ENCODE peak calls at places on chromosomes 7 and 10, in five cellular contexts. S, C, V, W and A are unnamed samples. For H3K27me3, the result is how much of the 10 kb centered on the place peaks cover.

GRCh38 chr7:6158424-6159096 is 113.9 kb downstream of the CYTH3 start:
- DNase-seq in S (no peak), C (no peak), V (no peak), W (no peak), A (no peak)

GRCh38 chr7:47939425-47940036 is 8.7 kb downstream of the PKD1L1 start:
- DNase-seq in S (no peak), C (no peak), V (no peak), W (no peak), A (no peak)

GRCh38 chr7:22597845-22598244 is 97.9 kb upstream of the STEAP1B start:
- DNase-seq in S (no peak), C (no peak), V (no peak), W (no peak), A (no peak)

GRCh38 chr7:127799535-127800305 is 147.7 kb downstream of the SND1 start:
- DNase-seq in S (no peak), C (no peak), V (no peak), W (no peak), A (no peak)

GRCh38 chr7:128869944-128870285 is 7.3 kb downstream of the ATP6V1F start:
- DNase-seq in S (no peak), C (peak), V (peak), W (no peak), A (no peak)

GRCh38 chr7:105703207-105703930 is 122.1 kb upstream of the EFCAB10 start:
- DNase-seq in S (no peak), C (no peak), V (no peak), W (no peak), A (no peak)

GRCh38 chr7:120402368-120402767 is 129.4 kb downstream of the KCND2 start:
- DNase-seq in S (peak), C (no peak), V (no peak), W (no peak), A (no peak)

GRCh38 chr7:100600222-100601038 is 1.7 kb upstream of the PCOLCE start:
- DNase-seq in S (no peak), C (no peak), V (no peak), W (no peak), A (no peak)

GRCh38 chr7:116572036-116572435 is 47.2 kb downstream of the CAV1 start:
- DNase-seq in S (no peak), C (no peak), V (no peak), W (no peak), A (no peak)

GRCh38 chr10:129916506-129916995 is 47.5 kb downstream of the EBF3 start:
- DNase-seq in S (no peak), C (no peak), V (no peak), W (peak), A (no peak)

GRCh38 chr10:73853196-73853595 is 21.2 kb downstream of the CAMK2G start:
- DNase-seq in S (no peak), C (no peak), V (no peak), W (no peak), A (no peak)

GRCh38 chr7:39353615-39354376 is 212.4 kb upstream of the YAE1 start:
- DNase-seq in S (no peak), C (peak), V (no peak), W (peak), A (no peak)

GRCh38 chr7:42931447-42931833 is 534 bp downstream of the PSMA2 start:
- DNase-seq in S (peak), C (no peak), V (no peak), W (no peak), A (peak)

GRCh38 chr10:68900427-68901105 is 549 bp upstream of the DDX50 start:
- DNase-seq in S (no peak), C (peak), V (no peak), W (peak), A (no peak)

DNA sequence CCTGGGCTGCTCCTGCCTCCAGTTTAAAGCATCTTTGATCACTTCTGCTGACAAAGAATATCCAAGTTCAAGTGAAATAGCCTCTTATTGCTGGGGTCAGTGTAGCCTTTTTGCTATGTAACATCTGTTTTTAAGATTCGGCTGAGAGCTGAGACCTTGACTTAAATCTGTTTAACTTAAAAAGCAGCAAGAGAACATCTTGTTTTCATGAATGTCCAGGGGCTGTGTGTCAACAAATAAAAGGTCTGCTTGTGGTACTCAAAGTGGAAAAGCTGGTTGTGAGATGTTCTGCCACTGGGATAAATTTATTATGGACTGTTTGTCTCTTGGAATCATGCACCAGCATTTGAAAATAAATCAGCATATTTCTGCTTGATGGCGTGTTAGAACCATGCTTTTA is 73.2 kb downstream of the CALD1 start:
- DNase-seq in S (no peak), C (no peak), V (no peak), W (no peak), A (no peak)
- H3K27ac ChIP-seq in S (no peak), C (no peak), V (no peak), W (peak), A (no peak)

GRCh38 chr10:44009891-44010290 is 361.2 kb upstream of the ZNF32 start:
- DNase-seq in S (no peak), C (no peak), V (no peak), W (no peak), A (no peak)
- H3K27me3 ChIP-seq in S (under half), C (under half), V (under half), W (under half), A (under half)

DNA sequence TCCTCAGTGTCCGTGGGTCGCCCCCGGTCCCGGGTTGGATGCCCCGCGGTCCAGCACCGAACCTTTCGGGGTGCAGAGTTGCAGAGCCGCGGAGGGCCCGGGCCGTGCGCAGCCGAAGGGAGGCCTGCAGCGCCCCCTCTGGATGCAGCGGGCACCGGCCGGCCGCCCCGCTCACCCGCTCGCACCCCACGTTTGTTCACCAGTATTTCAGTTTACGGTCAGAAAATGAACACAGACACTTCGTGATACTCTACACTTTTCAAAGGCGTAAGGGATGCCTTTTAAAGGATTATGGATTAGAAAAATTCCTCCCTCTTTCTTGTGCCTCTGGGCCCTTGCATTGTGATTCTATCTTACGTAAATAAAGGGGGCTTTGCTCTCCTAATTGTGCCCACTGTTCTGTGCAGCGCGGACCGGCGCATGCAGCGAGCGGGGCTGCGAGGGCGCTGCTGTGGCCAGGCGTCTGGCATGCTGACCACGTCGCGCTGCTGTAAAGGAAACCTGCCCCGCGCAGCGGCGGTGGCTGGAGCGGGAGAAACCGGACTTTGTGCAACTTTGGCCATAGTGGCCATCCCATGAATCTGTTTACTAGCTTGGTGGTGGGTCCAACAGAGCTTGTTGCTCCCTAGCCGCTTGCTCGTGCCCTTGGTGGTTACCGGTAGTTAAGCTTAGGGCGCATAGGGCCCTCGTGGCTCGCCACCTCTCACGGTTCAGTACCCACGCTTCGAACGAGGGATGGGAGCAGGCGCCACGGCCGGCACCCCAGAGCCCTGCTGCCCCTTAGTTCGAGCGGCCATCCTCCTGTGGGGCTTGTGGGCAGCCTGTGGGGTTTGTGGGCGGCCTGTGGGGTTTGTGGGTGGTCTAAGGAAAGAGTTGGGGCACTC is 755 bp upstream of the MEST start:
- DNase-seq in S (peak), C (peak), V (peak), W (peak), A (no peak)
- H3K4me3 ChIP-seq in S (peak), C (no peak), V (peak), W (no peak), A (no peak)

DNA sequence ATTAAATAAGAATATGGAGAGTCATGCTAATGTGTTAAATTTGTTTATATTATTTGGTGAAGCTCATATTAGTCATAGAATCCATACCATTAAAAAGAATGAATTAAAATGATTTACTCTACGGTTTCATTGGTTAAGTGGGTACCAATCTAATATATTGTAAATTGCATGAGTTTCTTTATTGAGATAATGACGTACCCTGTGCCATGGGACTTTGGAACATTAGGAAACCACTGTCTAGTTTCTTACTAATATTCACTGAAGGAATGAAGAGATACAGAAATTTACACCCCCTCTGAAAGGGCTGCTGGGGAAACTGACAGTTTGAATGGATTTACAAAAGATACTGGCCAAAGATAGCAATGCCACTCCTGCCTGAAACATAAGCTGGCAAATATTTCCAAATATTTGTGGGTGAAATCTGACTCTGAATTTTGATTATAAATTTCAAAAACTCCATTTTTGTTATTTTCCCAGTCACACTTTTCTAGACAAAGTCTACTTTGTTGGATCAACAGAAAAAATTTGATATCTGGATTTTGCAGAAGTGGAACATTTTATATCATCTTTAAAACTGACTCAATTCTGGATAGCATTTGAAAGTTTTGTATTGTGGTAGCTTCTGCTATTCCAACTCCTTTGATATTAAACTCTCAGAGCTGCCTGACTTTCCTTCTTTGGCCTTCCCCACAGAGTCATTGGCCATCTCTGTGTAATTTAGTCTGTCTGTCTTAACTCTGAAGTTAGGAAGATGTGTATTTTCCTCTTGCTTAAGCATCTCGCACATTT is 22.3 kb downstream of the MDFIC start:
- DNase-seq in S (no peak), C (no peak), V (no peak), W (no peak), A (no peak)
- H3K27ac ChIP-seq in S (no peak), C (no peak), V (no peak), W (no peak), A (no peak)

DNA sequence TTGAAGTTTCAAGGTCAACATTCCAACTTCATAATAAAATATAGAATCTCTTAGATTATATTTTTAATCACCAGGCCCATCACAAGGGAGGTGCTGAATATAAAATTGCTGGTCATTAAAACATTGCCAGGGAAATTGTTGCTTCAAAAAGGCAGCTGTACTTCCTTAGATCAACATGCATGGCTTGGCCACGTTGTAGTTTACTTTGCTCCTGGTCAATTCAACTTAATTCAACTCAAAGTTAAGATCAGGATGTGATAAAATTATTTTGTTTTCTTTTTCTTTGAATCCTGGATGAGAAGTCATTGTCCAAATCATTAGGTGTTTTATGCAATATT is 317.4 kb downstream of the PAXIP1 start:
- DNase-seq in S (no peak), C (no peak), V (no peak), W (no peak), A (no peak)
- H3K27me3 ChIP-seq in S (under half), C (under half), V (under half), W (under half), A (under half)

DNA sequence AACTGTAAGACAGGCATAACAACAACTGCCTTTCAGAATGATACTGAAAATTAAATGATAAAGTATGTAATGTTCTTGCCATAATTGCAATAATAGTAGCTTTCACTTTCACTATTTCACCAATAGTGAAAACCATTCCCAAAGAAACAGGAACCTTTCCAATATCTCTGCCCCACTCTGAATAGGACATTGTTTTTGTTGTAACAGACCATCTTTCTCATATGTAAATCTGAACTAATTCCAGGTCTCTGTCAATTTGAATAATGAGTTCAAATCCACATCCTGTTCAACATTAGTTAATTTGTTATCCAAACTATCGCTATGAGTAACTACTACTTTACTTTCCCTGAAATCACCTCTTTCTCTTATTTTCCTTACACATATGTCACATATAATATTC is 148.0 kb downstream of the LRRN3 start:
- DNase-seq in S (no peak), C (no peak), V (no peak), W (no peak), A (no peak)
- H3K4me3 ChIP-seq in S (no peak), C (no peak), V (no peak), W (peak), A (no peak)

GRCh38 chr10:71782917-71783490 is 9.7 kb upstream of the VSIR start:
- DNase-seq in S (no peak), C (no peak), V (no peak), W (no peak), A (no peak)
- H3K27ac ChIP-seq in S (no peak), C (no peak), V (no peak), W (no peak), A (no peak)

DNA sequence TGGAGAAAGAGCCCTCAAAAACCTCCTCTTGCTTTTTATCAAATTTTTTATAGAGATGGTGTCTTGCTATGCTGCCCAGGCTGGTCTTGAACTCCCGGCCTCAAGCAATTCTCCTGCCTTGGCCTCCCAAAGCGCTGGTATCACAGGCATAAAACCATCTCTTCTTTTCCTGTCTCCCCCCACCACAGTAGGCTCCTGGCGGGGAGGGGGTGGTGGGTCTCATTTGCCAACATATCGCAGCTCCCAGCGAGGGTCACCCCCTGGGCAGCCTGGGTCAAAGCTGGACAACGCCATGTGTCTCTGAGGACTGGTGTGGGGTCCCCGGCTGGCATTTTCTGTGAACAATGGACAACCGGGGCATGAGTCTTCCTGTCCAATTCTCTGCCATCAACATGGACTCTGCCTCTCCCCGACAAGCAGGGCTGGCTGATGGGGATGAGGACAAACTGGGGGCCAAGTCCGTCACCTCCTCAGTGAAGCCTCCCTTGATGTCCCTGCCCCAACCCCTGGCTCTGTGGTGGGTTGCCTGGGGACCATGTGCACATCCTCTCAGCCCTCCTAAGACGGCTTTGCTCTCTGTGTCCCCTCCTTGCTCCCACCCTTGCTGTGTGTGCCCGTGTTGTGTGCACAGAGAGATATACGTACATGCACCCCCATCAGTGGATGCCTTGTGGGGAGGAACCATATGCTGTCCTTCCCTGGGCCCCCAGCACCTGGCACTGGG is 86.4 kb upstream of the GNA12 start:
- DNase-seq in S (no peak), C (no peak), V (no peak), W (peak), A (no peak)
- H3K27me3 ChIP-seq in S (under half), C (under half), V (under half), W (under half), A (under half)

GRCh38 chr10:93600446-93600860 is 582 bp downstream of the RBP4 start:
- DNase-seq in S (no peak), C (peak), V (no peak), W (no peak), A (no peak)
- H3K4me3 ChIP-seq in S (no peak), C (no peak), V (no peak), W (no peak), A (no peak)

GRCh38 chr7:25858200-25858561 is 293.8 kb upstream of the NFE2L3 start:
- DNase-seq in S (no peak), C (no peak), V (no peak), W (no peak), A (no peak)

GRCh38 chr7:25854059-25854458 is 297.9 kb upstream of the NFE2L3 start:
- DNase-seq in S (no peak), C (no peak), V (no peak), W (no peak), A (no peak)

GRCh38 chr7:25857376-25858067 is 294.5 kb upstream of the NFE2L3 start:
- DNase-seq in S (no peak), C (no peak), V (no peak), W (no peak), A (no peak)

GRCh38 chr7:25854608-25855497 is 297.1 kb upstream of the NFE2L3 start:
- DNase-seq in S (peak), C (no peak), V (no peak), W (peak), A (peak)

GRCh38 chr7:25856056-25856780 is 295.8 kb upstream of the NFE2L3 start:
- DNase-seq in S (no peak), C (no peak), V (no peak), W (no peak), A (no peak)
- H3K27ac ChIP-seq in S (no peak), C (no peak), V (no peak), W (peak), A (no peak)